ENCODE peak calls at places on chromosomes 3 and 15, in five cellular contexts. N, V, L, M and W are unnamed samples. For H3K4me1, the result is how much of the 10 kb centered on the place peaks cover.

GRCh38 chr3:105352976-105353375 is 13.7 kb upstream of the ALCAM start:
- DNase-seq in L (no peak), N (no peak), V (no peak), M (peak), W (no peak)

GRCh38 chr3:134485075-134485536 is 679 bp downstream of the ANAPC13 start:
- DNase-seq in V (no peak), M (peak), N (peak), L (peak), W (no peak)

GRCh38 chr3:102182162-102182561 is 252.7 kb upstream of the ZPLD1 start:
- DNase-seq in V (no peak), L (no peak), M (peak), N (no peak), W (no peak)

GRCh38 chr3:8524249-8524648 is 22.6 kb downstream of the LMCD1 start:
- DNase-seq in L (peak), N (no peak), M (no peak), V (no peak), W (no peak)

GRCh38 chr3:181919375-181919774 is 207.7 kb downstream of the SOX2 start:
- DNase-seq in L (peak), N (no peak), V (no peak), M (peak), W (no peak)

GRCh38 chr3:18466136-18466535 is 41.0 kb upstream of the SATB1 start:
- DNase-seq in V (no peak), L (no peak), N (no peak), M (no peak), W (no peak)

GRCh38 chr3:159828542-159828943 is 160.1 kb upstream of the IL12A start:
- DNase-seq in N (no peak), M (peak), V (no peak), L (peak), W (no peak)

GRCh38 chr3:54577313-54577712 is 350.5 kb downstream of the LRTM1 start:
- DNase-seq in L (no peak), V (no peak), N (no peak), M (no peak), W (no peak)

GRCh38 chr3:131503328-131503650 is 518 bp upstream of the MRPL3 start:
- DNase-seq in N (no peak), L (no peak), V (no peak), M (no peak), W (no peak)

GRCh38 chr15:71093089-71094024 is 21.9 kb upstream of the THSD4 start:
- DNase-seq in L (peak), V (no peak), N (no peak), M (peak), W (peak)

GRCh38 chr15:48811325-48811938 is 563 bp upstream of the CEP152 start:
- DNase-seq in L (peak), N (no peak), V (no peak), M (no peak), W (no peak)

GRCh38 chr3:190449801-190450200 is at the start of gene TMEM207:
- DNase-seq in N (no peak), V (no peak), L (no peak), M (no peak), W (no peak)

GRCh38 chr15:87609474-87609873 is 647.1 kb downstream of the NTRK3 start:
- DNase-seq in N (no peak), M (peak), L (peak), V (no peak), W (no peak)

GRCh38 chr3:37995652-37996641 is 5.4 kb downstream of the VILL start:
- DNase-seq in V (no peak), N (no peak), M (no peak), L (peak), W (no peak)

GRCh38 chr15:97604673-97605072 is 355.8 kb upstream of the ARRDC4 start:
- DNase-seq in M (no peak), V (no peak), L (no peak), N (no peak), W (no peak)

GRCh38 chr15:41292521-41292920 is 39.9 kb downstream of the OIP5 start:
- DNase-seq in L (no peak), M (peak), N (no peak), V (no peak), W (no peak)

GRCh38 chr3:38455639-38456430 is 2.1 kb downstream of the ACVR2B start:
- DNase-seq in V (no peak), L (no peak), N (no peak), M (peak), W (no peak)

GRCh38 chr3:133610031-133610430 is 36.5 kb downstream of the CDV3 start:
- DNase-seq in M (peak), L (no peak), V (no peak), N (no peak), W (no peak)

GRCh38 chr3:141656771-141657170 is 81.3 kb upstream of the RNF7 start:
- DNase-seq in L (no peak), M (peak), V (no peak), N (no peak), W (peak)

GRCh38 chr15:66306381-66306780 is 13.0 kb downstream of the DIS3L start:
- DNase-seq in V (no peak), L (no peak), M (no peak), N (no peak), W (no peak)

GRCh38 chr15:41827290-41827879 is 507 bp upstream of the JMJD7 start:
- DNase-seq in L (no peak), N (peak), M (no peak), V (peak), W (peak)

GRCh38 chr3:12353796-12354505 is 65.1 kb downstream of the PPARG start:
- DNase-seq in L (peak), V (no peak), M (no peak), N (no peak), W (peak)

GRCh38 chr15:69593981-69594966 is 141.7 kb downstream of the RPLP1 start:
- DNase-seq in L (peak), V (no peak), M (peak), N (no peak), W (peak)

GRCh38 chr3:59326246-59327024 is 276.6 kb upstream of the CFAP20DC start:
- DNase-seq in M (no peak), L (no peak), N (no peak), V (no peak), W (no peak)

GRCh38 chr3:14278265-14278798 is 99.7 kb downstream of the LSM3 start:
- DNase-seq in N (no peak), L (no peak), V (no peak), M (no peak), W (no peak)

GRCh38 chr3:132006605-132007204 is 28.1 kb downstream of the CPNE4 start:
- DNase-seq in L (peak), N (peak), M (peak), V (peak), W (no peak)

GRCh38 chr15:65076486-65077290 is at the start of gene KBTBD13:
- DNase-seq in L (no peak), M (no peak), V (no peak), N (no peak), W (no peak)

GRCh38 chr3:187743195-187744141 is 1.8 kb downstream of the BCL6 start:
- DNase-seq in L (peak), M (peak), V (peak), N (no peak), W (no peak)

GRCh38 chr3:159762981-159763465 is 225.6 kb upstream of the IL12A start:
- DNase-seq in N (peak), V (no peak), M (peak), L (peak), W (peak)

GRCh38 chr15:60740787-60741354 is 261.9 kb upstream of the ICE2 start:
- DNase-seq in M (peak), V (no peak), N (no peak), L (no peak), W (no peak)

GRCh38 chr15:63402498-63403253 is 21.0 kb upstream of the CA12 start:
- DNase-seq in N (peak), M (peak), L (peak), V (no peak), W (no peak)

GRCh38 chr3:30011237-30011803 is 595.1 kb upstream of the TGFBR2 start:
- DNase-seq in L (peak), N (no peak), M (no peak), V (no peak), W (no peak)

GRCh38 chr3:158672293-158673176 is at the start of gene LXN:
- DNase-seq in M (peak), V (peak), N (peak), L (peak), W (no peak)

GRCh38 chr3:183987014-183987600 is 30.6 kb downstream of the ABCC5 start:
- DNase-seq in M (no peak), V (peak), N (no peak), L (no peak), W (no peak)

GRCh38 chr15:87154771-87155170 is 1075.1 kb downstream of the AGBL1 start:
- DNase-seq in M (peak), N (no peak), V (no peak), L (peak), W (no peak)

GRCh38 chr3:121592856-121593702 is at the start of gene FBXO40:
- DNase-seq in N (no peak), V (no peak), M (no peak), L (no peak), W (no peak)

GRCh38 chr15:26773917-26774316 is 1.1 kb upstream of the GABRB3 start:
- DNase-seq in M (no peak), N (peak), L (no peak), V (no peak), W (no peak)

GRCh38 chr3:58535531-58536500 is 1.2 kb downstream of the ACOX2 start:
- DNase-seq in V (no peak), N (no peak), L (peak), M (peak), W (no peak)

GRCh38 chr3:192641911-192642310 is 85.4 kb downstream of the FGF12 start:
- DNase-seq in N (no peak), L (no peak), V (no peak), M (no peak), W (no peak)

GRCh38 chr3:29758108-29759020 is 477.5 kb downstream of the RBMS3 start:
- DNase-seq in N (no peak), L (peak), V (no peak), M (peak), W (no peak)

GRCh38 chr15:40254452-40254851 is 15.6 kb downstream of the PAK6 start:
- DNase-seq in V (no peak), M (no peak), L (no peak), N (no peak), W (no peak)
- H3K4me1 ChIP-seq in V (under half), M (under half), L (under half), N (under half), W (under half)

GRCh38 chr15:76253851-76254440 is 57.3 kb downstream of the ETFA start:
- DNase-seq in V (no peak), L (no peak), M (peak), N (no peak), W (no peak)

GRCh38 chr15:76260246-76260938 is 50.9 kb downstream of the ETFA start:
- DNase-seq in N (no peak), V (no peak), M (no peak), L (no peak), W (no peak)

GRCh38 chr15:76259392-76259791 is 51.9 kb downstream of the ETFA start:
- DNase-seq in N (no peak), M (no peak), V (no peak), L (no peak), W (no peak)

DNA sequence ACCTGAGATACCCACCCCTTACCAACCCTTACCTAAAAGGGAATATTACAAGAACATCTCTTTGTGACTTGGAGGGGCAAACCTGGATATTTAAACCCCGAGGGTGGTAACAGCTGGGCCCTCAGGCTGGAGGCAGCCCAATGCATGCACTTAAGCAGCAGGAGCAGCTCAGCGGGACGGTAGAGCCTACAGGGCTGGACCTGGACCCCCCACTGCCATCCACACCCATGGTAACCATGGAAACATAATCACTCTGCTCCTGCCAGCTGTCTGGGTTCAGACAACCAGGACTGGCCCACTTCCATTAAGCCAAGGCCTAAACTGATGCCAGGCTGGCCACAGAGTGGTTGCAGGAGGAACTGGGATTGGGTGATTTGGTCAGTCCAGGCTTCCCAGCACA is 52.8 kb downstream of the ETFA start:
- DNase-seq in V (no peak), N (no peak), M (no peak), L (no peak), W (no peak)
- H2AFZ ChIP-seq in V (no peak), N (no peak), M (no peak), L (no peak), W (no peak)

GRCh38 chr15:90389513-90389912 is 1.5 kb downstream of the IQGAP1 start:
- DNase-seq in V (no peak), M (no peak), N (no peak), L (no peak), W (no peak)

GRCh38 chr15:90394702-90395442 is 6.8 kb downstream of the IQGAP1 start:
- DNase-seq in M (no peak), V (no peak), L (no peak), N (no peak), W (no peak)

GRCh38 chr15:90393040-90393439 is 5.0 kb downstream of the IQGAP1 start:
- DNase-seq in L (no peak), N (no peak), M (no peak), V (no peak), W (no peak)

GRCh38 chr15:90396321-90396720 is 8.3 kb downstream of the IQGAP1 start:
- DNase-seq in V (no peak), N (no peak), M (no peak), L (no peak), W (no peak)

GRCh38 chr15:90394074-90394473 is 6.0 kb downstream of the IQGAP1 start:
- DNase-seq in V (no peak), N (no peak), L (no peak), M (no peak), W (no peak)
- H3K4me1 ChIP-seq in V (under half), N (under half), L (under half), M (under half), W (under half)

GRCh38 chr3:177724020-177724638 is 526.8 kb upstream of the TBL1XR1 start:
- DNase-seq in V (no peak), L (no peak), M (no peak), N (no peak), W (no peak)
- H2AFZ ChIP-seq in V (no peak), L (no peak), M (peak), N (peak), W (no peak)

DNA sequence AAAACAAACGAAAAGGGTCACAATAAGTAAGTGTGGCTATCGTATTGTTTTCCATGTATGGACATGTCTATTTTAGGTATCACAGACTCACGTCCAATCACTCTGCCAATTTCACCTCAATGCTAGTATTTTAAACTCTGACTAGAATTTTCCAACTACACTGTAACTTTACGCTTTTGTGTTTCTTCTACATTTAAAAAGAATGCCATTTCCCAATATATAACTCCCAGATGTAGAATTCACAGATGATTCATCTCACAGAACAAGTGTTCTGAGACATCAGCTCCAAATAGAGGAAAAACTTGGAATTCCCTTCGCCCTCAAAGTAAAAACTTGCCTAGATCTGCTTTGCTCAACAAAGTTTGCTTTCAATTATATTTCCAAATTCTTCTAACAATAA is 14.2 kb downstream of the LRIG1 start:
- DNase-seq in N (no peak), L (no peak), M (peak), V (no peak), W (no peak)
- H3K4me1 ChIP-seq in N (under half), L (under half), M (under half), V (half or more), W (under half)

DNA sequence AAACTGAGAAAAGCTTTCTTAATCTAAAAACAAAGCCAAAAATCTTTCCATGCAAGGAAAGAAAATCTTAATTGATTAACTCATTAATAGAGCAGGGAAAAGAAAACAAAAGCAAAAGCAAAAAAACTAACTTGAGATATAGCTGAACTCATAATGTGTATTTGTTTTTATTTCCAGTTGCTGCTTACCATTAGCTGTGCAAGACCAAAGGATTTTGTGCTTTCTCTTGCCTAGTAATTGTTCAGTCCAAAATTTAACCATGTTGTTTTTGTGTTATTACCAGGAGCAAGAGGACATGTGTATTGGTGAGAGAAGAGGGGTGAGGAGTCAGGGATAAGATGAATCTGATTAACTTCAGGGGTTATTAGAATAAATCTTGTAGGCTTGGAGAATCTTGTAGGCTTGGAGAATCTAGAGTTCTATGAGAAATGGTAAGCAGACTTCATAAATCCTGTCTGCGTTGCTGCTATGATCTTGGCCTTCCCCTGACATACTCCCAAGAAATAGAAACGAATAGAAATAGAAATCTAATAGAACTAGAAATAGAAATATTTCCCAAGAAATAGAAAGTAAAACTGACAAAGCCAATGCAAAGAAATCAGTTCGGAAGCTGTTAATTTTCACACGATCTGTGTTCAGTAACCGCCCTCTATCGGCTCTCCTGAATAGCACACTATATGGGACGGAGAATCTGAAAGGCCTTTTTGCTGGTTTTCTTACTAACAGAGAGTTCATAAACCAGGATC is 72.6 kb upstream of the TNFSF10 start:
- DNase-seq in L (peak), M (peak), N (peak), V (peak), W (peak)
- H2AFZ ChIP-seq in L (peak), M (no peak), N (peak), V (peak), W (peak)

DNA sequence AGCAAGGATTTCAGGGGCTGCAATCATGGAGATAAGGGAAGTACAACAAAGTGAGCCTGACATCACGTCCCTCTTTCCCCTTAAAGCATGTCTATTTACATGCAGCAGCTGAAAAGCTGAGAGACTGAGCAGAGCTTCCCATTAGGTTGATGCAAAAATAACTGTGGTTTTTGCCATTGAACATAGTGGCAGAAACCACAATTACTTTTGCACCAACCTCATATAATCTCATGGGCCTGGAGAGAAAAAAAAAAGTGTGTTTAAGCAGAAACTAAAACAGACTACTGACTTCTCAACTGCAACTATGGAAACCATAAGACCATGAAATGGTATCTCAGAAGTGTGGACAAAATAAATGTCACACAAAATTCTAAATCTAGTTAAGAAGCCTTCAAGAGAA is 48.2 kb downstream of the CCDC12 start:
- DNase-seq in N (no peak), L (no peak), M (no peak), V (no peak), W (no peak)
- H3K4me1 ChIP-seq in N (under half), L (under half), M (under half), V (under half), W (under half)

GRCh38 chr15:89230277-89230676 is 8.9 kb upstream of the RLBP1 start:
- DNase-seq in L (no peak), V (no peak), M (no peak), N (no peak), W (no peak)
- H2AFZ ChIP-seq in L (peak), V (no peak), M (no peak), N (no peak), W (no peak)

GRCh38 chr15:31342781-31343626 is 16.4 kb downstream of the KLF13 start:
- DNase-seq in V (no peak), L (no peak), M (no peak), N (no peak), W (no peak)
- H3K4me1 ChIP-seq in V (under half), L (under half), M (under half), N (under half), W (under half)

DNA sequence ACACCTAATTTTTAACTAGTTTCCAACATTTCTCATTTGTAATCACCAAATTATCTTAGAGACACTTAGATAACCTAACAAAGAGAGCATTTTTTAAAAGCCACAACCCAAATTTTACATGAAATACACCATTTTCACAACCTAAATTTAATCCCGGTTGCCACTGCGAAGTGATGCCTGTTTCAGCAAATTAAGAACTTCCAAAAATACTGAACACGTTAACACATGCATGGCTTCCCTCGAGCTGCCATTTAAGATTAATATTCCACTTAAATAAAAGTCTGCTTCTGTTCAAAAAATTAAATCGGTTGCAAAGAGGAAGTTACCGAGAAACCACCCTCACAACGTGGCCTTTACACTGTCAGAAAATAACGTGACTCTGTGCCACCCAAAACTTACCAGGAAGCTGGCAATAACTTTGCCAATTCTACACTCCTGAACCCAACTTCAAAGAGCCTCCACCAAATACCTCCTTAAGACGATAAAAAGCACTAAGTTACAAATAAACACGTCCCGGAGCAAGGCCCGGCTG is 1.3 kb downstream of the TBL1XR1 start:
- DNase-seq in N (peak), M (no peak), V (no peak), L (peak), W (no peak)
- H2AFZ ChIP-seq in N (no peak), M (no peak), V (peak), L (peak), W (peak)